ENCODE peak calls at places on chromosomes 7 and 10, in five cellular contexts. B, T, E, K and M are unnamed samples.
A peak's percentile ranks its signal among the peaks of the same experiment; 100 is the strongest.

GRCh38 chr7:131745645-131746248 is 189.3 kb upstream of the PODXL start:
- DNase-seq in K (peak; percentile 10), B (no peak), T (peak; percentile 65), E (no peak), M (peak; percentile 14)

GRCh38 chr7:65295409-65295808 is 78.2 kb upstream of the ZNF92 start:
- DNase-seq in K (no peak), B (no peak), E (no peak), T (no peak), M (no peak)

GRCh38 chr7:139635521-139636240 is 112.2 kb downstream of the CLEC2L start:
- DNase-seq in E (peak; percentile 57), K (no peak), T (no peak), B (no peak), M (no peak)

GRCh38 chr7:50812847-50813475 is 30.3 kb upstream of the GRB10 start:
- DNase-seq in K (peak; percentile 77), T (no peak), E (no peak), B (no peak), M (peak; percentile 87)

GRCh38 chr10:18261660-18262292 is 121.6 kb downstream of the CACNB2 start:
- DNase-seq in T (no peak), K (no peak), E (no peak), B (no peak), M (no peak)

GRCh38 chr10:7028809-7029166 is 382.0 kb downstream of the SFMBT2 start:
- DNase-seq in B (no peak), T (no peak), E (no peak), K (no peak), M (no peak)

GRCh38 chr7:138542183-138542582 is 82.1 kb downstream of the TRIM24 start:
- DNase-seq in B (no peak), T (no peak), E (no peak), K (no peak), M (no peak)

GRCh38 chr7:26686448-26686981 is 177.9 kb downstream of the SKAP2 start:
- DNase-seq in E (no peak), T (no peak), B (no peak), K (no peak), M (no peak)

GRCh38 chr7:135745702-135746312 is 2.8 kb downstream of the FAM180A start:
- DNase-seq in T (no peak), B (no peak), E (no peak), K (peak; percentile 83), M (peak; percentile 68)

GRCh38 chr10:86007171-86007570 is 359.4 kb downstream of the GRID1 start:
- DNase-seq in B (no peak), K (no peak), E (no peak), T (no peak), M (no peak)

GRCh38 chr10:47374611-47375536 is 9.2 kb downstream of the ZNF488 start:
- DNase-seq in T (no peak), K (no peak), E (no peak), B (no peak), M (no peak)

GRCh38 chr10:118583611-118584010 is 11.8 kb downstream of the PRLHR start:
- DNase-seq in B (no peak), E (no peak), T (no peak), K (no peak), M (no peak)

GRCh38 chr10:48614481-48615383 is 9.9 kb upstream of the ARHGAP22 start:
- DNase-seq in T (no peak), E (no peak), K (no peak), B (no peak), M (no peak)

GRCh38 chr7:151648429-151648828 is 128.7 kb upstream of the RHEB start:
- DNase-seq in K (no peak), E (no peak), B (no peak), T (no peak), M (no peak)

GRCh38 chr10:92405006-92405924 is 114.3 kb downstream of the MARCHF5 start:
- DNase-seq in B (no peak), E (no peak), K (no peak), T (no peak), M (no peak)

GRCh38 chr7:139394553-139394952 is 34.9 kb downstream of the LUC7L2 start:
- DNase-seq in B (no peak), E (no peak), K (no peak), T (no peak), M (no peak)

GRCh38 chr7:13130321-13130720 is 442.9 kb downstream of the ARL4A start:
- DNase-seq in K (no peak), E (no peak), B (no peak), T (no peak), M (no peak)

GRCh38 chr7:122767339-122767738 is 64.6 kb upstream of the RNF148 start:
- DNase-seq in B (no peak), T (no peak), K (no peak), E (no peak), M (no peak)

GRCh38 chr7:99457050-99457645 is 8.8 kb downstream of the ATP5MF start:
- DNase-seq in K (no peak), E (no peak), T (no peak), B (no peak), M (no peak)

GRCh38 chr10:109992485-109992884 is 15.3 kb upstream of the ADD3 start:
- DNase-seq in B (no peak), T (no peak), E (no peak), K (no peak), M (no peak)

GRCh38 chr10:130042386-130042785 is 68.2 kb downstream of the C10orf143 start:
- DNase-seq in T (no peak), K (no peak), E (no peak), B (no peak), M (no peak)

GRCh38 chr7:5228066-5228465 is 38.0 kb downstream of the WIPI2 start:
- DNase-seq in T (no peak), B (no peak), K (no peak), E (no peak), M (no peak)

GRCh38 chr10:88820990-88821389 is 18.5 kb downstream of the LIPM start:
- DNase-seq in T (no peak), B (no peak), K (peak; percentile 74), E (no peak), M (no peak)

GRCh38 chr7:81439591-81439990 is 330.3 kb downstream of the HGF start:
- DNase-seq in E (no peak), K (no peak), T (no peak), B (no peak), M (no peak)

GRCh38 chr10:121734517-121735137 is 136.4 kb upstream of the FGFR2 start:
- DNase-seq in T (peak; percentile 18), K (peak; percentile 55), E (no peak), B (no peak), M (no peak)

GRCh38 chr10:90125966-90126600 is 424.7 kb downstream of the KIF20B start:
- DNase-seq in T (no peak), B (no peak), E (no peak), K (no peak), M (no peak)

GRCh38 chr7:144936314-144936713 is 100.5 kb upstream of the TPK1 start:
- DNase-seq in T (no peak), E (no peak), K (no peak), B (no peak), M (no peak)

GRCh38 chr10:71126432-71126831 is 85.9 kb upstream of the UNC5B start:
- DNase-seq in E (no peak), B (no peak), T (no peak), K (no peak), M (no peak)

GRCh38 chr7:148149730-148150129 is 440.8 kb upstream of the C7orf33 start:
- DNase-seq in B (no peak), T (no peak), E (no peak), K (no peak), M (no peak)

GRCh38 chr7:7183833-7184463 is 1.6 kb downstream of the C1GALT1 start:
- DNase-seq in T (no peak), K (peak; percentile 24), E (no peak), B (no peak), M (no peak)

GRCh38 chr7:90411510-90411909 is 8.2 kb downstream of the CLDN12 start:
- DNase-seq in E (no peak), B (no peak), K (no peak), T (no peak), M (no peak)